ENCODE peak calls at places on chromosomes 5 and 9, in five cellular contexts. W is omental fat pad; E is Right ventricle myocardium superior; H is NCI-H446 treated with DMSO at 0.1 percent for 48 hours; Z is effector memory CD8-positive, alpha-beta T cell. V is an unnamed sample.

GRCh38 chr5:24365406-24365805 is 279.4 kb downstream of the CDH10 start:
- DNase-seq in H (no peak), Z (no peak), E (no peak), W (no peak), V (no peak)

GRCh38 chr5:177169271-177169670 is 35.7 kb downstream of the NSD1 start:
- DNase-seq in Z (no peak), H (no peak), E (no peak), W (no peak), V (no peak)

GRCh38 chr9:34125681-34126206 is 754 bp downstream of the DCAF12 start:
- DNase-seq in E (no peak), Z (peak), W (peak), H (no peak), V (no peak)

GRCh38 chr9:75601280-75601679 is 289.2 kb upstream of the PCSK5 start:
- DNase-seq in W (no peak), Z (no peak), H (no peak), E (no peak), V (no peak)

GRCh38 chr9:82621446-82621845 is 441.5 kb downstream of the RASEF start:
- DNase-seq in W (no peak), Z (no peak), E (no peak), H (no peak), V (no peak)

GRCh38 chr9:20513126-20513913 is 109.0 kb downstream of the MLLT3 start:
- DNase-seq in Z (no peak), W (no peak), E (no peak), H (no peak), V (no peak)

GRCh38 chr5:98905857-98906688 is 22.7 kb downstream of the CHD1 start:
- DNase-seq in W (no peak), E (no peak), H (peak), Z (no peak), V (no peak)

GRCh38 chr9:126612329-126612812 is 1.4 kb upstream of the LMX1B start:
- DNase-seq in W (no peak), H (no peak), E (no peak), Z (no peak), V (peak)